ENCODE peak calls at places on chromosomes 11 and 22, in ten cellular contexts. H is pancreas, A is Peyer's patch, M is GM20000, P is A549, B is GM13976, V is upper lobe of right lung, J is neural crest cell, X is HepG2, O is progenitor cell of endocrine pancreas. S is an unnamed sample.
A peak's percentile ranks its signal among the peaks of the same experiment; 100 is the strongest.

GRCh38 chr22:38696606-38697005 is 4.1 kb downstream of the JOSD1 start:
- DNase-seq in J (no peak), B (no peak), X (peak; percentile 53), O (no peak), M (no peak), A (no peak), H (no peak), V (no peak), P (peak; percentile 57), S (no peak)

GRCh38 chr11:45507916-45508315 is 157.5 kb downstream of the CHST1 start:
- DNase-seq in O (no peak), M (no peak), B (no peak), X (no peak), V (no peak), A (no peak), J (no peak), P (no peak), H (no peak), S (no peak)

GRCh38 chr11:24624432-24624831 is 127.6 kb downstream of the LUZP2 start:
- DNase-seq in O (no peak), A (no peak), J (no peak), X (no peak), H (no peak), P (no peak), B (no peak), V (no peak), M (no peak), S (no peak)

GRCh38 chr11:36016709-36017108 is 72.8 kb downstream of the LDLRAD3 start:
- DNase-seq in A (no peak), B (no peak), J (no peak), X (no peak), V (no peak), M (no peak), H (no peak), O (no peak), P (no peak), S (no peak)

GRCh38 chr22:36454916-36455570 is 26.4 kb downstream of the TXN2 start:
- DNase-seq in M (peak; percentile 92), A (peak; percentile 99), V (peak; percentile 97), H (peak; percentile 92), P (peak; percentile 73), X (no peak), B (peak; percentile 93), O (peak; percentile 94), J (peak; percentile 81), S (peak; percentile 96)

GRCh38 chr11:57546869-57547518 is 9.6 kb downstream of the SMTNL1 start:
- DNase-seq in M (peak; percentile 70), P (peak; percentile 59), H (no peak), A (no peak), X (peak; percentile 75), V (peak; percentile 20), B (peak; percentile 80), O (no peak), J (no peak), S (peak; percentile 60)

GRCh38 chr11:2766166-2766565 is 66.4 kb upstream of the KCNQ1OT1 start:
- DNase-seq in X (no peak), P (no peak), O (no peak), B (no peak), V (no peak), A (peak; percentile 10), H (peak; percentile 3), M (no peak), J (no peak), S (no peak)

GRCh38 chr22:28142361-28142801 is 223.3 kb upstream of the PITPNB start:
- DNase-seq in O (no peak), X (peak; percentile 5), J (no peak), V (no peak), M (no peak), B (no peak), P (no peak), H (no peak), A (no peak), S (no peak)

GRCh38 chr22:26777402-26777801 is 120.0 kb downstream of the MIAT start:
- DNase-seq in P (no peak), V (no peak), A (no peak), H (no peak), X (no peak), M (no peak), J (no peak), O (no peak), B (no peak), S (no peak)

GRCh38 chr11:42521994-42522393 is 789.8 kb upstream of the API5 start:
- DNase-seq in B (no peak), J (no peak), P (no peak), H (no peak), X (no peak), O (no peak), M (no peak), A (no peak), V (no peak), S (no peak)

GRCh38 chr11:132864811-132865576 is 667.3 kb downstream of the OPCML start:
- DNase-seq in O (no peak), B (no peak), P (no peak), V (no peak), M (no peak), H (no peak), J (peak; percentile 10), A (no peak), X (no peak), S (no peak)

GRCh38 chr11:10287140-10287539 is 6.9 kb downstream of the SBF2 start:
- DNase-seq in J (no peak), B (no peak), H (no peak), X (no peak), P (no peak), M (no peak), O (no peak), A (no peak), V (no peak), S (no peak)

GRCh38 chr22:44574057-44574456 is 76.0 kb upstream of the RTL6 start:
- DNase-seq in O (no peak), B (no peak), V (peak; percentile 63), X (no peak), H (peak; percentile 69), J (no peak), M (no peak), A (no peak), P (peak; percentile 13), S (no peak)

GRCh38 chr22:50271519-50271970 is 1.4 kb upstream of the MAPK11 start:
- DNase-seq in O (no peak), P (no peak), J (peak; percentile 67), A (peak; percentile 56), V (peak; percentile 84), M (peak; percentile 92), H (no peak), X (peak; percentile 34), B (peak; percentile 89), S (peak; percentile 62)

GRCh38 chr22:29380032-29380781 is 8.2 kb downstream of the AP1B1 start:
- DNase-seq in P (no peak), V (peak; percentile 37), A (no peak), B (no peak), H (no peak), X (no peak), J (no peak), O (no peak), M (no peak), S (no peak)

GRCh38 chr22:34975721-34976120 is 90.2 kb upstream of the ISX start:
- DNase-seq in J (no peak), X (no peak), O (no peak), M (no peak), A (no peak), P (no peak), V (no peak), H (no peak), B (no peak), S (no peak)
- TF ChIP-seq CTCF in J (peak; percentile 27), X (peak; percentile 23), O (peak; percentile 28), M (no peak), A (no peak), P (peak; percentile 7), V (no peak), H (no peak), B (no peak), S (no peak)

DNA sequence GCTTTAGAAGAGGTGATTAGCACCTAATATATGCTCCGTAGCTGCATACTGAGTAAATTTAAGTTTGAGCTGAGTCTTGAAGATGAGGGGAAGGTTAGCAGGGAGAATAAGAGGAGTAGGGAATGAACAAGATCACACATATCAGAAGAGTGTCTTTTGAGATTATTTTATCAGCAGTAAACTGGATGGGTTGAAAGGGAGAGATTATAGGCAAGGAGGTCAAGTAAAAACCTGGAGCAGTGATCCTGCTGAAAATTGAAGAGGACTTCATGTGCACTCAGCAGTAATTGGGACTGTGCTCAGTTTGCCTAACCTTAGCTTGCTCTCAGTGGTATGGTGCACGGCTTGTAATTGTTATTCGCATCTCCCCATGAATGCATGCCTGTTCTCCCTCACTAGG is 79.5 kb upstream of the PICALM start:
- DNase-seq in X (no peak), B (no peak), J (no peak), A (no peak), O (no peak), M (no peak), P (no peak), H (no peak), V (no peak), S (no peak)
- TF ChIP-seq CTCF in X (no peak), B (no peak), J (no peak), A (no peak), O (no peak), M (no peak), P (no peak), H (no peak), V (no peak), S (no peak)

DNA sequence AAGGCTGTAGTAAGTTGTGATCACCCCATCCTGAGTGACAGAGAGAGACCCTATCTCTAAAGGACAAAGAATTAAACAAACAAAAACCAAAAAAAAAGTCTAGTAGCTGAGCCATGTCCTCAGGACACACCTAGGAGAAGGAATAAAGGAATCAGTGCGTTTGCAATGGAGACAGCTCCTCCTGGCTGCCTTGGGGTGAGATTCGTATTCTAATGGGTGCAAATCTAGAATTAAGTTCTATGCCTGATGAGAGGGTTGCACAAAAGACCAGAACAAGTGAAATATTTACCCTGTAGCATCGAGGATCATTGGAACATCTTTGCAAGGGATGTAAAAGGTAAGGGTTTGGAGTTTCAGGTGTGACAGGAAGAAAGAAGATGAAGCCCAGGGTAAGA is 70.3 kb upstream of the BMAL1 start:
- DNase-seq in P (no peak), O (no peak), H (no peak), M (no peak), A (no peak), X (no peak), V (no peak), J (no peak), B (no peak), S (no peak)
- TF ChIP-seq CTCF in P (no peak), O (peak; percentile 15), H (no peak), M (no peak), A (peak; percentile 18), X (peak; percentile 37), V (no peak), J (no peak), B (no peak), S (peak; percentile 19)

DNA sequence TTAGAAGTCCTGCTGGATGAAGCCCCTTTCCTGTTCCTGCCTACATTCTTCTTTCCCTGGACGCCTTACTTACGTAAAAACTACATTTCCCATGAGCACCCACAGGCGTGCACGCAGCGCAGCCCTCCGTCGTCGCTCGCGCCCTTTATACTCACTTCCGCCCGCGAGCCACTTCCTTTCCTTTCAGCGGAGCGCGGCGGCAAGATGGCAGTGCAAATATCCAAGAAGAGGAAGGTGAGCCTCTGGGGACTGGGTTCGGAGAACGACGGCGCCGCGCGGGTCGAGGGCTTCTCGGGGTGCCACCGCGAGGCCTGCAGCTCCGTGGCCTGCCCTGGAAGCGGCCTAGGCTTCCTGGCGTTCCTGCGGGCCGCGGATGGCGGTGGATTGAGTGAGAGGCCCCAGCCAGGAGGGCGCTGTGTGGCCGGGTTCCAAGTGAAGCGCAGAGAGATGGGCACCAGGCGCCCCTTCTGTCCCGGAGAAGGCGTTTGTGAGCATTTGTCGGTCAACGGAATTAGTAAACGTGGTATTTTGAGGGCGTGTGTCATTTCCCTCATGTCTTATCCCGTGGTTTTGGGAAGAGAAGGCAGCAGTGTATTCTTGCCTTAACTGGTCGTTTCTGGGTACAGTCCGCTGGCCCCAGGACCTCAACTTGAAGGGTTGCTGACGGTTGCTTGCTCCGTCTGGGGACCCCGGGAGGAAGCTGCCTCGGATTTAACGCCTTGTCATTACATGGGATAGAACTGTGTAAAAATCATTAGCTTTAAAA is at the start of gene RPS3:
- DNase-seq in B (peak; percentile 95), M (peak; percentile 93), A (peak; percentile 95), O (peak; percentile 83), J (peak; percentile 88), V (peak; percentile 95), X (peak; percentile 88), P (peak; percentile 88), H (peak; percentile 90), S (peak; percentile 95)
- TF ChIP-seq CTCF in B (peak; percentile 22), M (peak; percentile 3), A (peak; percentile 35), O (peak; percentile 37), J (no peak), V (peak; percentile 23), X (peak; percentile 65), P (peak; percentile 28), H (no peak), S (no peak)